ENCODE peak calls at places on chromosomes 5 and 9, in seven cellular contexts. B, T, N, Y, P, I and E are unnamed samples.

GRCh38 chr9:122053951-122054350 is 39.2 kb downstream of the TTLL11 start:
- DNase-seq in B (no peak), T (no peak), N (no peak), Y (no peak), P (no peak), I (no peak), E (no peak)

GRCh38 chr5:72199681-72200080 is 92.4 kb downstream of the MAP1B start:
- DNase-seq in B (no peak), T (no peak), N (no peak), Y (no peak), P (no peak), I (no peak), E (no peak)

GRCh38 chr5:40601198-40601868 is 78.4 kb upstream of the PTGER4 start:
- DNase-seq in B (no peak), T (no peak), N (no peak), Y (no peak), P (no peak), I (no peak), E (no peak)

GRCh38 chr9:31820426-31820825 is 564.0 kb upstream of the ACO1 start:
- DNase-seq in B (no peak), T (no peak), N (no peak), Y (no peak), P (no peak), I (no peak), E (no peak)

GRCh38 chr9:131476777-131477345 is 25.9 kb upstream of the POMT1 start:
- DNase-seq in B (no peak), T (no peak), N (no peak), Y (no peak), P (no peak), I (no peak), E (no peak)

GRCh38 chr9:89215342-89215741 is 36.7 kb upstream of the SHC3 start:
- DNase-seq in B (no peak), T (no peak), N (no peak), Y (peak; percentile 3), P (peak; percentile 36), I (no peak), E (no peak)

GRCh38 chr5:141825836-141826560 is 52.2 kb downstream of the PCDH1 start:
- DNase-seq in B (no peak), T (no peak), N (no peak), Y (no peak), P (no peak), I (no peak), E (peak; percentile 61)

GRCh38 chr5:66713998-66714397 is 117.8 kb downstream of the MAST4 start:
- DNase-seq in B (no peak), T (no peak), N (peak; percentile 90), Y (peak; percentile 28), P (no peak), I (peak; percentile 66), E (no peak)

GRCh38 chr9:129282308-129283211 is 104.5 kb upstream of the IER5L start:
- DNase-seq in B (no peak), T (no peak), N (no peak), Y (no peak), P (peak; percentile 57), I (no peak), E (peak; percentile 45)

GRCh38 chr9:93332317-93332716 is 119.2 kb upstream of the FAM120A start:
- DNase-seq in B (no peak), T (no peak), N (no peak), Y (no peak), P (no peak), I (no peak), E (no peak)

GRCh38 chr5:112757468-112758208 is 20.0 kb downstream of the APC start:
- DNase-seq in B (peak; percentile 33), T (peak; percentile 68), N (peak; percentile 75), Y (peak; percentile 75), P (no peak), I (no peak), E (no peak)

GRCh38 chr5:1014346-1014745 is 5.7 kb downstream of the NKD2 start:
- DNase-seq in B (no peak), T (no peak), N (no peak), Y (no peak), P (no peak), I (no peak), E (no peak)
- H3K18ac ChIP-seq in B (peak overlapping the region; percentile 27), T (no peak overlapping the region), N (no peak overlapping the region), Y (no peak overlapping the region), P (no peak overlapping the region), I (no peak overlapping the region), E (no peak overlapping the region)

GRCh38 chr5:151240891-151241290 is 12.1 kb upstream of the GM2A start:
- DNase-seq in B (no peak), T (no peak), N (no peak), Y (no peak), P (no peak), I (no peak), E (no peak)
- H2AK5ac ChIP-seq in B (no peak overlapping the region), T (no peak overlapping the region), N (no peak overlapping the region), Y (no peak overlapping the region), P (no peak overlapping the region), I (no peak overlapping the region), E (no peak overlapping the region)

GRCh38 chr9:6973762-6974161 is 216.0 kb downstream of the KDM4C start:
- DNase-seq in B (no peak), T (peak; percentile 7), N (no peak), Y (peak; percentile 29), P (no peak), I (no peak), E (no peak)

GRCh38 chr9:6975198-6975597 is 217.4 kb downstream of the KDM4C start:
- DNase-seq in B (no peak), T (no peak), N (no peak), Y (no peak), P (no peak), I (no peak), E (no peak)

GRCh38 chr9:6973089-6973488 is 215.3 kb downstream of the KDM4C start:
- DNase-seq in B (no peak), T (no peak), N (no peak), Y (no peak), P (no peak), I (no peak), E (no peak)

DNA sequence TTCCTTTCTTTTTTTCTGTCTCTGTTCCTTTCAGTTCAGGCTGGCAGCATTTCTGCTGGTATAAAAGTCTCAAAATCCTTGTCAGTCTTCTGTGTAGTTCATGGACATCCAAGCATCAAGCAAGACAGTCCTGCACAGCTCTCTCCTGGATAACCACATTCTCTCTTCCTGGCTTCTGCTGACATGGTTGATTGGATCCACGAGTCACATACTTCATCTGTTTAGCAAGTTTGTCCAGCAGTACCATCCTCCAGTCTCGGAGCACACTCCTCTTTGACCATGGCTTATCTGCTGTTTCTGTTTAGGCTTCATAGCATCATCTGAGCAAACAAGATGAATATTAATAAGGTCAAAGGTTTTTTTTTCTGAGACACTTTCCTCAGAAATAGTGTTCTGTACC is 220.8 kb downstream of the KDM4C start:
- DNase-seq in B (no peak), T (peak; percentile 8), N (no peak), Y (no peak), P (no peak), I (no peak), E (no peak)
- H3K18ac ChIP-seq in B (no peak overlapping the region), T (no peak overlapping the region), N (no peak overlapping the region), Y (no peak overlapping the region), P (no peak overlapping the region), I (no peak overlapping the region), E (no peak overlapping the region)

GRCh38 chr5:32436553-32437262 is 7.8 kb downstream of the ZFR start:
- DNase-seq in B (no peak), T (no peak), N (no peak), Y (no peak), P (no peak), I (no peak), E (no peak)

GRCh38 chr5:32435416-32435815 is 9.1 kb downstream of the ZFR start:
- DNase-seq in B (no peak), T (no peak), N (no peak), Y (no peak), P (no peak), I (no peak), E (no peak)

GRCh38 chr5:32443541-32444190 is 874 bp downstream of the ZFR start:
- DNase-seq in B (peak; percentile 26), T (peak; percentile 25), N (peak; percentile 85), Y (peak; percentile 63), P (peak; percentile 79), I (peak; percentile 10), E (peak; percentile 45)

GRCh38 chr5:32443145-32443540 is 1.4 kb downstream of the ZFR start:
- DNase-seq in B (no peak), T (peak; percentile 57), N (no peak), Y (peak; percentile 54), P (no peak), I (no peak), E (no peak)

DNA sequence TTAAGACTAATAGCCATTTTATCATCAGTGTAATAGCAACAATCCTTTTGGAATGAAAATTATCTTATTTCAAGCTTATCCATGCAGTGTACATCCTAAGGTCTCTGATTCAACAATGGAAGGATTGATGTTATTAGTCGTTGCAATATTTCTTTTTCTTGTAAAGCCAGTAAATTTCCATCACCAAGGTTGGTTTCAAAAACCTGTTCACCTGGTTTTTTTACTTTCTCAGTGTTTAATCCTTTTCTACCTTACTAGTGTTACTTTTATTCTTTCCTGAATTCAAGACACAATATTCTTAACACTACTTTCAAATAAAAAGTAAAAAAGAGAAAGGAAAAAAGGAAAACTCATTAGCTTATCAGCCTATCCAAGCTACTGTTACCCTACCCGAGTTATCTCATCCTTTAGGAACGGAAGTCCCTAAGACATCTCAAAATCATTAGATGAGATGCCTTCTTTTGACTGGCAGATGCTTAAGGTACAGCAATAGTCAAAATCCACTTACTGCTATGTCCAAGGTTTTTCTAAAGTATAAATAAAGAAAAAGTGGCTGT is 5.4 kb downstream of the ZFR start:
- DNase-seq in B (no peak), T (no peak), N (no peak), Y (no peak), P (no peak), I (no peak), E (no peak)
- H2AK5ac ChIP-seq in B (no peak overlapping the region), T (no peak overlapping the region), N (no peak overlapping the region), Y (no peak overlapping the region), P (no peak overlapping the region), I (no peak overlapping the region), E (no peak overlapping the region)

GRCh38 chr9:18749711-18750110 is 275.8 kb downstream of the ADAMTSL1 start:
- DNase-seq in B (no peak), T (no peak), N (no peak), Y (no peak), P (no peak), I (no peak), E (no peak)
- H3K18ac ChIP-seq in B (no peak overlapping the region), T (no peak overlapping the region), N (no peak overlapping the region), Y (no peak overlapping the region), P (no peak overlapping the region), I (no peak overlapping the region), E (no peak overlapping the region)